ENCODE peak calls at places on chromosomes 13 and 19, in eight cellular contexts. P is AG10803; X is stimulated activated CD8-positive, alpha-beta memory T cell treated with anti-CD3 and anti-CD28 coated beads, Interleukin-4, amount 100 ng/mL, for 24 hours; W is HT1080; F is progenitor cell of endocrine pancreas; A is Kasumi-1; K is A549; O is cardiac fibroblast. T is an unnamed sample.

GRCh38 chr13:105410602-105411001 is 1124.9 kb downstream of the EFNB2 start:
- DNase-seq in O (peak), A (no peak), X (peak), F (peak), K (peak), P (peak), W (peak), T (no peak)

GRCh38 chr13:44860427-44860826 is 128.8 kb downstream of the NUFIP1 start:
- DNase-seq in X (no peak), A (no peak), P (no peak), F (no peak), O (no peak), W (no peak), K (no peak), T (no peak)

GRCh38 chr19:55472463-55472862 is 4.0 kb upstream of the ZNF628 start:
- DNase-seq in W (peak), P (peak), F (no peak), K (peak), O (peak), X (no peak), A (no peak), T (no peak)

GRCh38 chr19:34261335-34262109 is 7.2 kb downstream of the GARRE1 start:
- DNase-seq in X (no peak), P (no peak), K (no peak), A (no peak), F (no peak), O (no peak), W (no peak), T (no peak)

GRCh38 chr13:39597828-39598227 is 5.2 kb downstream of the LHFPL6 start:
- DNase-seq in W (no peak), P (peak), X (no peak), A (no peak), F (no peak), K (no peak), O (peak), T (no peak)

GRCh38 chr13:98405107-98405571 is 171.8 kb downstream of the STK24 start:
- DNase-seq in O (no peak), F (no peak), W (no peak), A (no peak), X (no peak), K (no peak), P (peak), T (no peak)

GRCh38 chr13:21676611-21677021 is 5.7 kb downstream of the FGF9 start:
- DNase-seq in F (no peak), X (no peak), K (no peak), P (no peak), W (peak), O (no peak), A (no peak), T (no peak)

GRCh38 chr19:49806613-49806946 is 6.5 kb downstream of the FUZ start:
- DNase-seq in O (no peak), P (no peak), X (no peak), F (no peak), K (no peak), W (no peak), A (no peak), T (no peak)

GRCh38 chr19:1455336-1456120 is 5.6 kb downstream of the APC2 start:
- DNase-seq in K (peak), F (no peak), P (peak), X (no peak), W (peak), A (peak), O (peak), T (peak)

GRCh38 chr13:86922936-86923335 is 748.2 kb upstream of the SLITRK5 start:
- DNase-seq in A (no peak), F (no peak), K (peak), W (no peak), P (no peak), X (no peak), O (no peak), T (no peak)

GRCh38 chr19:6700586-6701316 is 19.7 kb downstream of the C3 start:
- DNase-seq in K (no peak), P (no peak), O (no peak), X (no peak), W (no peak), F (no peak), A (no peak), T (no peak)

GRCh38 chr13:110283661-110284516 is 23.1 kb downstream of the COL4A1 start:
- DNase-seq in X (no peak), A (no peak), W (no peak), P (peak), F (no peak), O (no peak), K (no peak), T (no peak)

GRCh38 chr19:30566681-30567420 is 194.7 kb downstream of the ZNF536 start:
- DNase-seq in A (no peak), F (no peak), P (no peak), K (no peak), X (no peak), O (no peak), W (no peak), T (no peak)

GRCh38 chr13:43205421-43205820 is 182.0 kb downstream of the DNAJC15 start:
- DNase-seq in P (peak), W (no peak), F (no peak), O (no peak), K (no peak), X (no peak), A (no peak), T (no peak)

GRCh38 chr13:73169971-73170370 is 111.2 kb downstream of the KLF5 start:
- DNase-seq in P (no peak), O (no peak), F (no peak), X (no peak), W (no peak), K (no peak), A (no peak), T (no peak)

GRCh38 chr13:82817133-82817532 is 1065.1 kb downstream of the SLITRK1 start:
- DNase-seq in A (no peak), P (no peak), X (no peak), W (no peak), F (no peak), O (no peak), K (no peak), T (no peak)

GRCh38 chr19:42201489-42202289 is 15.8 kb downstream of the DEDD2 start:
- DNase-seq in O (no peak), F (no peak), A (peak), W (no peak), P (no peak), K (no peak), X (no peak), T (peak)

GRCh38 chr13:71702253-71702652 is 164.8 kb downstream of the DACH1 start:
- DNase-seq in O (no peak), K (no peak), F (no peak), X (no peak), P (no peak), A (no peak), W (no peak), T (no peak)

GRCh38 chr13:33183431-33184130 is 102.0 kb downstream of the STARD13 start:
- DNase-seq in O (peak), K (no peak), P (peak), A (no peak), W (peak), F (no peak), X (no peak), T (no peak)

GRCh38 chr19:17933414-17934129 is 757 bp downstream of the CCDC124 start:
- DNase-seq in P (peak), W (peak), F (no peak), K (no peak), X (no peak), A (no peak), O (peak), T (no peak)

GRCh38 chr19:20612711-20613316 is 47.2 kb upstream of the ZNF737 start:
- DNase-seq in X (no peak), F (no peak), A (no peak), P (no peak), O (no peak), K (no peak), W (no peak), T (no peak)